ENCODE peak calls at places on chromosomes 3 and 15, in six cellular contexts. B, U, I, L, O and M are unnamed samples.

GRCh38 chr15:55654541-55654940 is 66.4 kb upstream of the PYGO1 start:
- DNase-seq in B (no peak), U (no peak), I (no peak), L (no peak), O (no peak), M (no peak)

GRCh38 chr3:157872902-157873301 is 233.3 kb downstream of the SHOX2 start:
- DNase-seq in B (no peak), U (no peak), I (no peak), L (no peak), O (no peak), M (no peak)

GRCh38 chr3:53694051-53694450 is 152.2 kb downstream of the CHDH start:
- DNase-seq in B (no peak), U (no peak), I (no peak), L (no peak), O (no peak), M (no peak)

GRCh38 chr15:51759557-51760070 is 8.2 kb downstream of the TMOD2 start:
- DNase-seq in B (peak), U (peak), I (no peak), L (no peak), O (no peak), M (no peak)

GRCh38 chr3:42024578-42025387 is 62.9 kb upstream of the ULK4 start:
- DNase-seq in B (no peak), U (peak), I (peak), L (no peak), O (no peak), M (no peak)

GRCh38 chr15:56042982-56043980 is 49.9 kb upstream of the NEDD4 start:
- DNase-seq in B (peak), U (no peak), I (no peak), L (peak), O (no peak), M (no peak)

GRCh38 chr3:194572131-194572789 is 61.0 kb downstream of the TMEM44 start:
- DNase-seq in B (no peak), U (no peak), I (no peak), L (no peak), O (no peak), M (peak)

GRCh38 chr3:171419457-171419856 is 40.7 kb downstream of the TNIK start:
- DNase-seq in B (no peak), U (no peak), I (no peak), L (no peak), O (no peak), M (no peak)

GRCh38 chr15:98669638-98670037 is 21.3 kb downstream of the IGF1R start:
- DNase-seq in B (peak), U (no peak), I (no peak), L (no peak), O (no peak), M (no peak)

GRCh38 chr15:71237456-71238188 is 122.4 kb downstream of the THSD4 start:
- DNase-seq in B (no peak), U (no peak), I (no peak), L (no peak), O (no peak), M (peak)

GRCh38 chr3:170714562-170715535 is 129.0 kb upstream of the SLC7A14 start:
- DNase-seq in B (no peak), U (no peak), I (no peak), L (no peak), O (no peak), M (peak)